ENCODE peak calls at places on chromosome 14, in eight cellular contexts. K, S, J, E, D, X, A and I are unnamed samples.

GRCh38 chr14:22512106-22512814 is 76.8 kb downstream of the DAD1 start:
- DNase-seq in K (no peak), S (no peak), J (no peak), E (no peak), D (no peak), X (peak; percentile 60), A (no peak), I (peak; percentile 38)

GRCh38 chr14:100842799-100843198 is 16.9 kb downstream of the MEG3 start:
- DNase-seq in K (no peak), S (no peak), J (no peak), E (no peak), D (no peak), X (no peak), A (peak; percentile 97), I (peak; percentile 47)

GRCh38 chr14:31194095-31194494 is 13.5 kb downstream of the HECTD1 start:
- DNase-seq in K (no peak), S (no peak), J (no peak), E (no peak), D (no peak), X (no peak), A (peak; percentile 40), I (no peak)

GRCh38 chr14:76227450-76228050 is 75.8 kb downstream of the GPATCH2L start:
- DNase-seq in K (no peak), S (no peak), J (no peak), E (no peak), D (no peak), X (no peak), A (peak; percentile 53), I (no peak)

GRCh38 chr14:94889520-94890312 is 119.8 kb upstream of the GSC start:
- DNase-seq in K (no peak), S (no peak), J (no peak), E (no peak), D (no peak), X (no peak), A (no peak), I (no peak)

GRCh38 chr14:43790681-43791080 is 716.4 kb downstream of the FSCB start:
- DNase-seq in K (no peak), S (no peak), J (no peak), E (no peak), D (no peak), X (no peak), A (no peak), I (no peak)

GRCh38 chr14:21191809-21192446 is 36.1 kb upstream of the OR5AU1 start:
- DNase-seq in K (peak; percentile 81), S (peak; percentile 79), J (peak; percentile 78), E (peak; percentile 93), D (peak; percentile 67), X (peak; percentile 87), A (peak; percentile 42), I (peak; percentile 90)

GRCh38 chr14:55074662-55075061 is 23.2 kb downstream of the MAPK1IP1L start:
- DNase-seq in K (no peak), S (no peak), J (no peak), E (no peak), D (no peak), X (peak; percentile 70), A (peak; percentile 63), I (no peak)

GRCh38 chr14:23708343-23708742 is 72.2 kb downstream of the DHRS2 start:
- DNase-seq in K (no peak), S (no peak), J (no peak), E (no peak), D (no peak), X (no peak), A (no peak), I (no peak)

GRCh38 chr14:73252491-73253322 is 15.4 kb downstream of the PAPLN start:
- DNase-seq in K (no peak), S (no peak), J (no peak), E (no peak), D (no peak), X (no peak), A (no peak), I (no peak)